ENCODE peak calls at places on chromosomes 1 and 21, in eight cellular contexts. V is uterus, R is hepatocyte, X is heart left ventricle, C is left ventricle myocardium inferior, W is psoas muscle, I is dorsolateral prefrontal cortex, P is keratinocyte. M is an unnamed sample. For H3K27me3, the result is how much of the 10 kb centered on the place peaks cover.

GRCh38 chr21:39971961-39972360 is 104.7 kb downstream of the PCP4 start:
- DNase-seq in R (peak), C (no peak), W (no peak), X (no peak), V (no peak), P (no peak), I (no peak), M (no peak)

GRCh38 chr1:21742578-21742977 is 40.4 kb downstream of the USP48 start:
- DNase-seq in X (no peak), I (no peak), V (no peak), P (no peak), R (no peak), C (no peak), W (no peak), M (no peak)

GRCh38 chr1:60874703-60875102 is 207.7 kb upstream of the NFIA start:
- DNase-seq in W (no peak), V (no peak), X (no peak), R (peak), I (no peak), C (no peak), P (peak), M (no peak)

GRCh38 chr1:24119489-24119858 is 7.5 kb upstream of the MYOM3 start:
- DNase-seq in I (no peak), R (no peak), X (no peak), C (no peak), W (no peak), V (no peak), P (no peak), M (no peak)

GRCh38 chr1:116408193-116408592 is 35.1 kb downstream of the ATP1A1 start:
- DNase-seq in C (no peak), P (no peak), X (no peak), I (no peak), V (no peak), R (no peak), W (no peak), M (no peak)

GRCh38 chr1:23913212-23913880 is at the start of gene CNR2:
- DNase-seq in C (no peak), V (no peak), I (no peak), W (no peak), X (no peak), R (no peak), P (no peak), M (no peak)

GRCh38 chr1:22517936-22518335 is 45.4 kb upstream of the EPHA8 start:
- DNase-seq in W (no peak), P (no peak), R (no peak), I (no peak), X (no peak), C (no peak), V (no peak), M (no peak)

GRCh38 chr1:174243451-174244000 is 84.2 kb downstream of the RABGAP1L start:
- DNase-seq in P (no peak), X (no peak), C (no peak), V (no peak), I (no peak), W (no peak), R (no peak), M (no peak)

GRCh38 chr1:105664495-105664894 is 1392.0 kb upstream of the PRMT6 start:
- DNase-seq in R (no peak), W (no peak), X (no peak), I (no peak), P (no peak), C (no peak), V (no peak), M (no peak)

GRCh38 chr1:156129687-156130577 is 15.4 kb downstream of the LMNA start:
- DNase-seq in X (peak), R (peak), P (peak), C (peak), W (peak), V (peak), I (peak), M (peak)

GRCh38 chr1:41482906-41483895 is 1.3 kb downstream of the EDN2 start:
- DNase-seq in W (no peak), V (no peak), I (no peak), X (peak), P (no peak), C (peak), R (no peak), M (no peak)

GRCh38 chr1:218496561-218496960 is 151.4 kb downstream of the TGFB2 start:
- DNase-seq in C (no peak), I (no peak), R (peak), X (no peak), P (peak), V (no peak), W (no peak), M (peak)

GRCh38 chr1:162670928-162671663 is 38.8 kb downstream of the DDR2 start:
- DNase-seq in V (no peak), I (no peak), R (no peak), W (no peak), C (no peak), P (no peak), X (no peak), M (no peak)

GRCh38 chr21:36135391-36136094 is 664 bp downstream of the CBR3 start:
- DNase-seq in W (peak), C (peak), V (peak), P (peak), R (peak), I (peak), X (peak), M (peak)

GRCh38 chr1:151474711-151475110 is 15.4 kb upstream of the POGZ start:
- DNase-seq in W (no peak), C (no peak), R (no peak), P (no peak), V (no peak), I (no peak), X (no peak), M (no peak)

GRCh38 chr1:116537439-116537838 is 33.4 kb downstream of the CD58 start:
- DNase-seq in P (peak), X (no peak), C (no peak), V (no peak), R (peak), W (no peak), I (no peak), M (peak)

GRCh38 chr1:202643397-202644218 is 66.6 kb downstream of the SYT2 start:
- DNase-seq in X (no peak), W (no peak), I (no peak), V (no peak), P (no peak), R (peak), C (no peak), M (no peak)

GRCh38 chr1:76074321-76075187 is at the start of gene ST6GALNAC3:
- DNase-seq in X (peak), C (peak), R (peak), P (no peak), V (peak), W (peak), I (peak), M (peak)

GRCh38 chr1:8423134-8423701 is 105.3 kb downstream of the SLC45A1 start:
- DNase-seq in P (no peak), C (peak), W (no peak), X (peak), I (no peak), R (peak), V (peak), M (peak)

GRCh38 chr1:23800396-23801337 is at the start of gene GALE:
- DNase-seq in C (peak), V (peak), I (peak), X (peak), R (peak), W (peak), P (peak), M (peak)

GRCh38 chr1:67752306-67752705 is 67.3 kb downstream of the GADD45A start:
- DNase-seq in V (no peak), W (no peak), C (no peak), P (no peak), I (no peak), R (no peak), X (no peak), M (peak)

GRCh38 chr1:34452451-34452850 is 275.7 kb downstream of the C1orf94 start:
- DNase-seq in W (no peak), X (no peak), C (no peak), P (no peak), V (no peak), I (no peak), R (no peak), M (no peak)
- H3K27me3 ChIP-seq in W (under half), X (under half), C (under half), P (under half), V (under half), I (under half), R (under half), M (under half)

DNA sequence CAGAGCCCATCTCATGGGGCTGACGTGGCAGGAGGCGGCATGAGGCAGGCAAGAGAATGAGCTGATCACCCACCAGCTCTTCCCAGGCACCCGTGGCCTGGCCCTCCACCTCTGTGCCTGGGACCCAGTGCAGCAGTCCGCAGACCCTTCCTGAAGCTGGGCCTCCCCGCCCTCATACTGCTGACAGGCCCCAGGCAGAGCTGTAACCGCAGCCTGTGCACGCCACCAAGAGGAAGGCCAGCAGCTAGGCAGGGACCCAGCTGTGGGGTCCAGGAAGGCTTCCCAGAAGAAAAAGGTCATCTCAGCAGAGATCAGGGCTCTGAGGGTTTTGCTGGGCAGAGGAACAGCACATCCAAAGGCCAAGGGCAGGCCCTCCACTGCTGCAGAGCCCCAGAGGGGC is 9.8 kb upstream of the MTFR1L start:
- DNase-seq in V (no peak), C (no peak), W (no peak), X (peak), R (no peak), I (no peak), P (no peak), M (no peak)
- H3K27ac ChIP-seq in V (no peak), C (peak), W (no peak), X (no peak), R (no peak), I (peak), P (no peak), M (peak)

GRCh38 chr21:34987673-34988072 is 61.4 kb downstream of the RUNX1 start:
- DNase-seq in X (no peak), W (no peak), R (no peak), C (no peak), I (no peak), P (no peak), V (no peak), M (no peak)

GRCh38 chr21:34988139-34988538 is 61.0 kb downstream of the RUNX1 start:
- DNase-seq in I (no peak), R (no peak), W (no peak), C (no peak), X (no peak), P (no peak), V (no peak), M (no peak)

GRCh38 chr21:34984356-34984755 is 64.7 kb downstream of the RUNX1 start:
- DNase-seq in C (no peak), R (no peak), I (no peak), W (no peak), P (no peak), V (no peak), X (no peak), M (no peak)

GRCh38 chr21:34988625-34989024 is 60.5 kb downstream of the RUNX1 start:
- DNase-seq in V (no peak), X (no peak), R (no peak), I (no peak), W (no peak), P (no peak), C (no peak), M (no peak)

DNA sequence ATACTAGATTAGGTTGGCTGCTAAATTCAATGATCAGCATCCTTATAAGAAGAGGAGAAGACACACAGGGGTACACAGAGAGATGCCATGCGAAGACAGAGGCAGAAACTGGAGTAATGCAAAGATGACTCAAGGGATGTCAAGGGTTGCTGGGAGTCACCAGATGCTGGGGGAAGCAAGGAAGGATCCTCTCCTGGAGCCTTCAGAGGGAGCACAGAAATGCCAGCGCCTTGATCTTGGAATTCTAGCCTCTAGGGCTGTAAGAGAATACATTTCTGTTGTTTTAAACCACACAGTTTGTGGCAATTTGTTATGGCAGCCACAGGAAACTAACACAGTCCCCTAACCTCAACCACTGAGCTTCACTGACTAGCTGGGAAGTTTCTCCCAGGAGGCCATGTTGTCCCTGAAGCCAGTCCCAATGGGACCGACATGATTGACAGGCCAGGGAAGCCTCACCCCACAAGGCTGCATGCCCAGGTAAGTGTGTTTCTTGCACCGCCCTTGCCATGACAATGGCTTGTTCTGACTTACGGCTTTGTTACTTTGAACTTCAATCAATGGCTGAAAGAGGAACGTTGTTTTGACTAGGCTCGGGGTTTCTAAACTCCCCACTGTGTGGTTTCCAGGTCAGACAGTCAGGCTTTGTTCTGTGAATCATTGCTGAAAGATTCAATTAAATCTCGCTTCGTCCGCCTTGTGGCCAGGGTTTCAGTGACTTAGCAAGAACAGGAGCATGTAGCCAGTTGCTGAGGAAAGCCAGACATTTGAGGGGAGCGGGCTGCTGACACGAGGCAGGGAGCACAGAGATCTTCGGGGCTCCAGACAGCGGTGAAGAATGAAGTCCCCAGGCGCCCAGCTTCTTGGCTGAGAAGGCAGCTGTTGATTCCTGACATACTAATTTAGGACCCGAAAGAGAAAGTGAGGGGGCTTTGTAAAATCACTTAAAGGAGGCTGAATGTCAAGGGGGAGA is 62.3 kb downstream of the RUNX1 start:
- DNase-seq in C (no peak), R (peak), W (no peak), I (no peak), X (no peak), V (no peak), P (no peak), M (peak)
- TF ChIP-seq CTCF in C (no peak), R (no peak), W (no peak), I (no peak), X (no peak), V (no peak), P (no peak), M (peak)

GRCh38 chr1:229001467-229001866 is 266.2 kb downstream of the RHOU start:
- DNase-seq in R (no peak), V (no peak), X (no peak), C (no peak), I (no peak), P (peak), W (no peak), M (no peak)

GRCh38 chr1:229004227-229004833 is 266.6 kb upstream of the RAB4A start:
- DNase-seq in W (no peak), C (no peak), X (no peak), P (no peak), I (no peak), V (no peak), R (no peak), M (no peak)

GRCh38 chr1:229003233-229004031 is 267.5 kb upstream of the RAB4A start:
- DNase-seq in C (no peak), P (no peak), V (no peak), I (peak), X (no peak), W (no peak), R (peak), M (peak)

GRCh38 chr1:229002037-229002436 is 266.8 kb downstream of the RHOU start:
- DNase-seq in V (no peak), X (no peak), W (no peak), C (no peak), P (no peak), R (no peak), I (no peak), M (no peak)

DNA sequence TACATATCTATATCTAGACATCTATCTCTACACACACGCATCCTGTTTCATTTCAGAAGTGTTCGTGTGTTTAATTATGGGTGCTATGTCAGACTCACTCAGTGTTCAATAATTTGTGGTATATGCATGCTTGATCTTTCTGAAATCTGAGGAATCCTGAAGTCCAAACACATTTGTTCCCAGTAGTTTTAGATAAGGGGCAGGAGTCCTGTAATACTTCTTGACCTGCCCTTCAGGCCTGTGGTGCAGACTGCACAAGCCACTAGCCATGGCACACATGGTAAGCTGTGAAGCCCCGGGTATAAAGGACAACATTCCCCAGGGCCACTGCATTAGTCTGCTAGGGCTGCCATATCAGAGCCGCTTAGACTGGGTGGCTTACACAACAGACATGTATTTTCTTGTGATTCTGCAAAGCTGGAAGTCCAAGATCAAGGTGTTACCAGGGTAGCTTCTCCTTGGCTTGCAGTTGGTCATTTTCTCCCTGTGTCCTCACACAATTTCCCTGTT is 267.2 kb downstream of the RHOU start:
- DNase-seq in I (no peak), W (no peak), P (no peak), V (no peak), R (no peak), C (no peak), X (no peak), M (no peak)
- H3K27me3 ChIP-seq in I (under half), W (under half), P (under half), V (under half), R (under half), C (under half), X (under half), M (under half)

M was measured in cardiac muscle cell.